ENCODE peak calls at places on chromosomes 1 and 21, in five cellular contexts. X is activated B cell treated with CpG ODN at 0.5 μM for 24 hours, Z is AG09309, B is ovary, A is mesothelial cell of epicardium. O is an unnamed sample.

GRCh38 chr1:229253170-229253974 is 17.5 kb upstream of the RAB4A start:
- DNase-seq in X (no peak), Z (no peak), B (no peak), A (no peak), O (no peak)

GRCh38 chr1:175889848-175890247 is 146.5 kb upstream of the TNR start:
- DNase-seq in X (no peak), Z (no peak), B (no peak), A (no peak), O (no peak)

GRCh38 chr1:198168180-198168579 is 11.4 kb downstream of the NEK7 start:
- DNase-seq in X (no peak), Z (no peak), B (no peak), A (no peak), O (no peak)

GRCh38 chr1:243363832-243364231 is 108.0 kb downstream of the SDCCAG8 start:
- DNase-seq in X (no peak), Z (no peak), B (no peak), A (no peak), O (no peak)

GRCh38 chr1:205616563-205617293 is 15.1 kb downstream of the ELK4 start:
- DNase-seq in X (no peak), Z (no peak), B (no peak), A (no peak), O (no peak)

GRCh38 chr1:1145547-1145914 is 28.1 kb upstream of the TTLL10 start:
- DNase-seq in X (no peak), Z (no peak), B (no peak), A (no peak), O (no peak)

GRCh38 chr1:59104191-59104760 is 192.6 kb upstream of the FGGY start:
- DNase-seq in X (no peak), Z (no peak), B (no peak), A (no peak), O (no peak)

GRCh38 chr1:31529999-31530705 is 46.2 kb upstream of the TINAGL1 start:
- DNase-seq in X (no peak), Z (no peak), B (no peak), A (no peak), O (no peak)

GRCh38 chr1:204471687-204472086 is 22.9 kb downstream of the PIK3C2B start:
- DNase-seq in X (no peak), Z (no peak), B (no peak), A (no peak), O (no peak)

GRCh38 chr21:45938453-45938755 is 43.2 kb upstream of the COL6A1 start:
- DNase-seq in X (no peak), Z (no peak), B (no peak), A (no peak), O (no peak)

GRCh38 chr1:92567211-92567868 is 80.6 kb upstream of the GFI1 start:
- DNase-seq in X (no peak), Z (no peak), B (no peak), A (no peak), O (no peak)

GRCh38 chr1:97738270-97738669 is 182.6 kb downstream of the DPYD start:
- DNase-seq in X (no peak), Z (no peak), B (no peak), A (no peak), O (no peak)

GRCh38 chr21:14382486-14382834 is 486 bp downstream of the HSPA13 start:
- DNase-seq in X (no peak), Z (no peak), B (no peak), A (no peak), O (no peak)

GRCh38 chr1:25195835-25196234 is 36.5 kb downstream of the SYF2 start:
- DNase-seq in X (no peak), Z (no peak), B (no peak), A (no peak), O (no peak)

GRCh38 chr1:78104322-78104721 is 58.6 kb downstream of the GIPC2 start:
- DNase-seq in X (no peak), Z (no peak), B (no peak), A (no peak), O (no peak)

GRCh38 chr1:25728301-25728935 is 71.6 kb upstream of the SELENON start:
- DNase-seq in X (no peak), Z (no peak), B (no peak), A (no peak), O (no peak)

GRCh38 chr1:27544818-27545612 is 55.0 kb upstream of the WASF2 start:
- DNase-seq in X (no peak), Z (no peak), B (peak), A (no peak), O (no peak)

GRCh38 chr1:196910208-196910607 is 22.4 kb downstream of the CFHR4 start:
- DNase-seq in X (no peak), Z (no peak), B (no peak), A (no peak), O (no peak)

GRCh38 chr1:98783821-98784220 is 122.3 kb downstream of the SNX7 start:
- DNase-seq in X (no peak), Z (no peak), B (no peak), A (no peak), O (no peak)

GRCh38 chr1:205301220-205301821 is 20.2 kb downstream of the NUAK2 start:
- DNase-seq in X (no peak), Z (peak), B (peak), A (peak), O (peak)

GRCh38 chr21:40623550-40623949 is 223.4 kb downstream of the DSCAM start:
- DNase-seq in X (no peak), Z (no peak), B (no peak), A (no peak), O (no peak)

GRCh38 chr1:21468597-21468996 is 28.7 kb downstream of the NBPF3 start:
- DNase-seq in X (no peak), Z (no peak), B (no peak), A (no peak), O (no peak)

GRCh38 chr1:15485534-15486091 is 9.7 kb downstream of the CELA2B start:
- DNase-seq in X (no peak), Z (no peak), B (no peak), A (no peak), O (no peak)

GRCh38 chr1:155977607-155978324 is 581 bp downstream of the ARHGEF2 start:
- DNase-seq in X (peak), Z (no peak), B (peak), A (no peak), O (no peak)

GRCh38 chr1:3473381-3473844 is 18.9 kb downstream of the ARHGEF16 start:
- DNase-seq in X (no peak), Z (peak), B (no peak), A (no peak), O (no peak)

GRCh38 chr1:156504062-156504813 is 3.7 kb upstream of the MEF2D start:
- DNase-seq in X (no peak), Z (no peak), B (no peak), A (no peak), O (no peak)

GRCh38 chr1:207941664-207942063 is 30.7 kb upstream of the CD34 start:
- DNase-seq in X (no peak), Z (no peak), B (peak), A (no peak), O (no peak)

DNA sequence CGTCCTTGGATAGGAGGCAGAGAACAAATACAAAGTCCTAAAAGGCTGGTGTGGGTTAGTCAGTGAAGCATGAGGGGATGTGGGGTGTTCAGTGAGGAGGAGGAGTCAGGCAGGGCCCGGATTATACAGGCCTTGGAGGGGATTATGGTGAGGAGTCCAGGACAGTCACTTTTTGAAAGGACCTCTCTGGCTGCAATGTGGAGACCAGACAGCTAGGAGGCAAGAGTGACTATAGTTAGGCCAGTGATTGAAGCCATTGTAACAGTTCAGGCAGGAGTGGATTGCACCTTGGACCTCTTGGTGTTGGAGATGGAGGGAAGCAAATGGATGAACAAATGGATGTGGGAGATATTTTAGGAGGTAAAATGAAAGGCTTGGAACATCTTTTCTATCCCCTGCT is 115.8 kb downstream of the C1orf94 start:
- DNase-seq in X (no peak), Z (no peak), B (no peak), A (no peak), O (no peak)
- TF ChIP-seq CTCF in X (no peak), Z (peak), B (no peak), A (no peak), O (peak)

GRCh38 chr1:201020647-201021332 is 2.7 kb downstream of the KIF21B start:
- DNase-seq in X (no peak), Z (no peak), B (no peak), A (no peak), O (no peak)
- TF ChIP-seq CTCF in X (no peak), Z (peak), B (no peak), A (peak), O (peak)

DNA sequence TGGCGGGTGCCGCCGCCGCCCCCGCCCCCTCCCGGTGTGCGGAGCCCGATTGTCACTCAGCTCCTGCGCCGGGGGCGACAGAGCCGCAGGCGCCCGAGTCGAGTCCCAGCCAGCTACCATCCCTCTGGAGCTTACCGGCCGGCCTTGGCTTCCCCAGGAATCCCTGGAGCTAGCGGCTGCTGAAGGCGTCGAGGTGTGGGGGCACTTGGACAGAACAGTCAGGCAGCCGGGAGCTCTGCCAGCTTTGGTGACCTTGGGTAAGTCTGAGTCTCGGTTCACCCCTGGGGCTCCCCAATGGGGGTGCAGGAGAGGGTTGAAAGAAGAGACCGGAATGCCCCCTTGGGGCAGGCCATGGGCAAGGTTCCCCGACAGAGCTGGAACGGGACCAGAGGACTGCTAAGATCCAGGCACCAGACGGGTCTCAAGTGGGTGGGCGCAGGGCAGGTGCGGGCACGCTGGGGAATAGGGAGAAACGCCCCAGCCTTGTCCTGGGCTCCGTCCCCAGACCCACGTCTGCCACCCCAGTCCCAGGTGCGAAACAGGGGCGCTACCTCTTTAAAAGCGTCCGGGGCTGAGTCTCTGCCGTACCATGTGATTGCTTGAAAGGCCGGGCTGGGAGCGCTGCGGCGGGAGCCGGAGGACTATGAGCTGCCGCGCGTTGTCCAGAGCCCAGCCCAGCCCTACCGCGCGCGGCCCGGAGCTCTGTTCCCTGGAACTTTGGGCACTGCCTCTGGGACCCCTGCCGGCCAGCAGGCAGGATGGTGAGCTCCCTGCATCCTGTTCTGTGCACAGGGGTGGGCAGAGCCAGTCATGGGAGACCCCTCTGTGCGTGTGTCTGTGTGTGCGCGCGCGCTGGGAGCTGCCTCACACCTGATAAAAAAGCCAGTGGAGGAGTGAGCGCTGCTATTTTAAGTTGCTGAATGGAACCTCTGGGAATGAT is at the start of gene ADORA1:
- DNase-seq in X (no peak), Z (no peak), B (peak), A (no peak), O (peak)
- TF ChIP-seq CTCF in X (no peak), Z (peak), B (no peak), A (no peak), O (peak)

GRCh38 chr1:235327559-235328270 is at the start of gene ARID4B:
- DNase-seq in X (peak), Z (no peak), B (no peak), A (peak), O (peak)

GRCh38 chr1:235328271-235329138 is at the start of gene GGPS1:
- DNase-seq in X (peak), Z (peak), B (peak), A (peak), O (peak)

GRCh38 chr1:235330918-235331285 is 2.5 kb downstream of the GGPS1 start:
- DNase-seq in X (no peak), Z (no peak), B (no peak), A (no peak), O (no peak)

GRCh38 chr1:235331391-235331790 is 3.0 kb downstream of the GGPS1 start:
- DNase-seq in X (no peak), Z (no peak), B (no peak), A (no peak), O (no peak)

DNA sequence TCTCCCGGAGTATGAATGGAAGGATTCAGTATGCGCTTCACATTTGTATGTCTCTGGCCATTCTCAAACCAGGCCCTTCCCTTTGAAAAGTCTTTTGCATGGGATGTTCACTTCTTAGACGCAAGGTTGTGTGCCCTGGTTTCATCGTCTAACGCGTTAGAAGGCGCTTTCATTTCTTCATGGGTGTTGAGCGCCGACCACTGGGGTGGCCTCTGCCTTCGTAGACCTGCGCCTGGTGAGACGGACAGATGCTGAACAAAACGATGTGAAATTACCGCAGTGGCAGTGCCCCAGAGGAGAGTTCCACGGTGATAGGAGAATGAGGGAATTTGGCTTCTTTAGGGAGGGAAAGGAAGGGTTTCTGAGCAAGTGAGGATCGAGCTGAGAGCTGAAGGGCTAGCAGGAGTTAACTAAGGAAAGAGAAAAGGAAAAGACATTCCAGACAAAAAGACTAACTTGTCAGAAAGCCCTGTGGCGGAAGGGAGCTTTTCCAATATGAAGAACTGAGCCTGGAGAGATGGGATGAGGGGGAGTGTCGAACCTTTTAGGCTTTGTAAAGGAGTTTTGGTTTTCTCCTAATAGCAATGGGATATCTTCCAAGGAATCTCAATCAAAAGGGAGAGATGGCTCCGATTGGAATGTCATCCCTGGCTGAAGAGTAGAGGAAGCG is 904 bp downstream of the GGPS1 start:
- DNase-seq in X (peak), Z (no peak), B (peak), A (no peak), O (no peak)
- TF ChIP-seq CTCF in X (no peak), Z (no peak), B (no peak), A (no peak), O (peak)

GRCh38 chr1:64010316-64010715 is 193.1 kb upstream of the UBE2U start:
- DNase-seq in X (no peak), Z (no peak), B (no peak), A (no peak), O (no peak)

GRCh38 chr1:64013395-64013794 is 190.0 kb upstream of the UBE2U start:
- DNase-seq in X (no peak), Z (no peak), B (no peak), A (no peak), O (no peak)
- TF ChIP-seq CTCF in X (no peak), Z (no peak), B (no peak), A (no peak), O (no peak)

GRCh38 chr1:110766336-110766647 is 91.6 kb upstream of the KCNA3 start:
- DNase-seq in X (no peak), Z (no peak), B (no peak), A (no peak), O (no peak)
- TF ChIP-seq CTCF in X (no peak), Z (no peak), B (no peak), A (peak), O (no peak)

GRCh38 chr1:23799570-23800395 is 771 bp downstream of the GALE start:
- DNase-seq in X (no peak), Z (no peak), B (peak), A (no peak), O (no peak)

GRCh38 chr1:23799255-23799569 is 1.3 kb downstream of the GALE start:
- DNase-seq in X (no peak), Z (no peak), B (no peak), A (no peak), O (no peak)

GRCh38 chr1:23801338-23801748 is 789 bp upstream of the GALE start:
- DNase-seq in X (no peak), Z (no peak), B (no peak), A (no peak), O (no peak)

GRCh38 chr1:23801876-23802275 is 1.3 kb upstream of the GALE start:
- DNase-seq in X (no peak), Z (no peak), B (no peak), A (no peak), O (no peak)

GRCh38 chr1:23800396-23801337 is at the start of gene GALE:
- DNase-seq in X (peak), Z (peak), B (peak), A (peak), O (peak)
- TF ChIP-seq CTCF in X (no peak), Z (no peak), B (no peak), A (no peak), O (no peak)